ENCODE peak calls at places on chromosomes 11 and 22, in ten cellular contexts. One of them, this sample, is unnamed.

GRCh38 chr22:44261861-44262595 is 50.7 kb downstream of the SHISAL1 start:
- DNase-seq in ovary: peak; percentile 22
- DNase-seq in adrenal gland: no peak
- DNase-seq in A549: no peak
- DNase-seq in right lobe of liver: peak; percentile 35
- DNase-seq in body of pancreas: no peak
- DNase-seq in gastrocnemius medialis: no peak
- DNase-seq in HepG2: no peak
- DNase-seq in tibial nerve: no peak
- DNase-seq in Peyer's patch: peak; percentile 32
- DNase-seq in this sample: no peak

GRCh38 chr11:35617687-35618496 is at the start of gene FJX1:
- DNase-seq in body of pancreas: peak; percentile 48
- DNase-seq in adrenal gland: peak; percentile 71
- DNase-seq in HepG2: peak; percentile 17
- DNase-seq in right lobe of liver: peak; percentile 49
- DNase-seq in tibial nerve: peak; percentile 32
- DNase-seq in A549: peak; percentile 83
- DNase-seq in Peyer's patch: peak; percentile 48
- DNase-seq in ovary: peak; percentile 78
- DNase-seq in gastrocnemius medialis: peak; percentile 4
- DNase-seq in this sample: peak; percentile 39

GRCh38 chr11:34481307-34481706 is 32.3 kb downstream of the ELF5 start:
- DNase-seq in gastrocnemius medialis: no peak
- DNase-seq in tibial nerve: no peak
- DNase-seq in HepG2: no peak
- DNase-seq in adrenal gland: no peak
- DNase-seq in body of pancreas: no peak
- DNase-seq in A549: no peak
- DNase-seq in ovary: no peak
- DNase-seq in right lobe of liver: no peak
- DNase-seq in Peyer's patch: no peak
- DNase-seq in this sample: no peak

GRCh38 chr11:32225491-32226285 is 134.8 kb downstream of the RCN1 start:
- DNase-seq in body of pancreas: no peak
- DNase-seq in gastrocnemius medialis: no peak
- DNase-seq in HepG2: no peak
- DNase-seq in tibial nerve: no peak
- DNase-seq in right lobe of liver: no peak
- DNase-seq in adrenal gland: no peak
- DNase-seq in ovary: no peak
- DNase-seq in Peyer's patch: no peak
- DNase-seq in A549: no peak
- DNase-seq in this sample: no peak

GRCh38 chr11:130096823-130097222 is 27.1 kb downstream of the APLP2 start:
- DNase-seq in ovary: no peak
- DNase-seq in gastrocnemius medialis: no peak
- DNase-seq in adrenal gland: no peak
- DNase-seq in A549: no peak
- DNase-seq in body of pancreas: no peak
- DNase-seq in tibial nerve: no peak
- DNase-seq in Peyer's patch: no peak
- DNase-seq in right lobe of liver: no peak
- DNase-seq in HepG2: no peak
- DNase-seq in this sample: no peak

GRCh38 chr22:45805413-45805812 is 133.8 kb downstream of the ATXN10 start:
- DNase-seq in right lobe of liver: no peak
- DNase-seq in body of pancreas: no peak
- DNase-seq in Peyer's patch: no peak
- DNase-seq in A549: no peak
- DNase-seq in tibial nerve: no peak
- DNase-seq in ovary: no peak
- DNase-seq in HepG2: no peak
- DNase-seq in gastrocnemius medialis: no peak
- DNase-seq in adrenal gland: no peak
- DNase-seq in this sample: no peak

GRCh38 chr11:2209370-2209801 is 37.8 kb upstream of the TH start:
- DNase-seq in adrenal gland: peak; percentile 36
- DNase-seq in ovary: no peak
- DNase-seq in Peyer's patch: peak; percentile 37
- DNase-seq in HepG2: no peak
- DNase-seq in A549: no peak
- DNase-seq in tibial nerve: no peak
- DNase-seq in gastrocnemius medialis: no peak
- DNase-seq in right lobe of liver: peak; percentile 42
- DNase-seq in body of pancreas: peak; percentile 2
- DNase-seq in this sample: no peak

GRCh38 chr11:63226488-63227114 is 16.8 kb downstream of the SLC22A25 start:
- DNase-seq in body of pancreas: no peak
- DNase-seq in Peyer's patch: no peak
- DNase-seq in gastrocnemius medialis: no peak
- DNase-seq in right lobe of liver: no peak
- DNase-seq in ovary: no peak
- DNase-seq in tibial nerve: no peak
- DNase-seq in adrenal gland: no peak
- DNase-seq in HepG2: peak; percentile 70
- DNase-seq in A549: no peak
- DNase-seq in this sample: no peak

DNA sequence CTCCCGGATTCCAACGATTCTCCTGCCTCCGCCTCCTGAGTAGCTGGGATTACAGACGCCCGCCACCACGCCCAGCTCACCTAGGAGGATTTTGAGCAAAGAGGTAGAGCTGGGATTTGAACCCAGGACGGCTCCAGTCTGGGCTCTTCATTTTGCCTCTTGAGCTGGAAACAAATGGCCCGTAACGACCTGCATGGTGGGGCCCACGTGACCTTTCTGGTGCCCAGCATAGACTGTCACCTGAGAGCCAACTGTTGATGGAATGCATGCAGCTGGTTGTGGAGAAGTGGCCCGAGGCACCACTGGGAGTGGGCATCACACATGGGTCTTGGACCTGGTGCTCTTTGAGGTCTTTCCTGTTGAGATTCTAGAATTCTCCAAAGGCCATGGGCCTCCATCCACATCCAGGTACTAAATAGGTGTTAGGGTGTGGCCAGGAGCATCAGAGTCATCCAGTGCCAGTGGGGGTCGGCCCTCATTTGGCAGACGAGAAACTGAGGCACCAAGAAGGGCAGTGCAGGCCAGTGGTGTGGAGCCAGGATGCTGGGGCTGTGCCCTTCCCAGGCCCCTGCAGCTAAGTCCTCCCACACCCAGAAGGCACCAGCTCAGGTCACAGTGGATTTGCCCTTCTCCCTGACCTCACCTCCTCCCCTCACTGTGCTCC is 3.9 kb downstream of the ATF4 start:
- DNase-seq in body of pancreas: no peak
- DNase-seq in ovary: peak; percentile 26
- DNase-seq in HepG2: no peak
- DNase-seq in A549: no peak
- DNase-seq in adrenal gland: no peak
- DNase-seq in tibial nerve: no peak
- DNase-seq in right lobe of liver: no peak
- DNase-seq in Peyer's patch: no peak
- DNase-seq in gastrocnemius medialis: no peak
- DNase-seq in this sample: no peak
- TF ChIP-seq POLR2A in body of pancreas: no peak
- TF ChIP-seq POLR2A in ovary: no peak
- TF ChIP-seq POLR2A in HepG2: peak; percentile 44
- TF ChIP-seq POLR2A in A549: no peak
- TF ChIP-seq POLR2A in adrenal gland: no peak
- TF ChIP-seq POLR2A in tibial nerve: no peak
- TF ChIP-seq POLR2A in right lobe of liver: no peak
- TF ChIP-seq POLR2A in Peyer's patch: no peak
- TF ChIP-seq POLR2A in gastrocnemius medialis: no peak
- TF ChIP-seq POLR2A in this sample: no peak

DNA sequence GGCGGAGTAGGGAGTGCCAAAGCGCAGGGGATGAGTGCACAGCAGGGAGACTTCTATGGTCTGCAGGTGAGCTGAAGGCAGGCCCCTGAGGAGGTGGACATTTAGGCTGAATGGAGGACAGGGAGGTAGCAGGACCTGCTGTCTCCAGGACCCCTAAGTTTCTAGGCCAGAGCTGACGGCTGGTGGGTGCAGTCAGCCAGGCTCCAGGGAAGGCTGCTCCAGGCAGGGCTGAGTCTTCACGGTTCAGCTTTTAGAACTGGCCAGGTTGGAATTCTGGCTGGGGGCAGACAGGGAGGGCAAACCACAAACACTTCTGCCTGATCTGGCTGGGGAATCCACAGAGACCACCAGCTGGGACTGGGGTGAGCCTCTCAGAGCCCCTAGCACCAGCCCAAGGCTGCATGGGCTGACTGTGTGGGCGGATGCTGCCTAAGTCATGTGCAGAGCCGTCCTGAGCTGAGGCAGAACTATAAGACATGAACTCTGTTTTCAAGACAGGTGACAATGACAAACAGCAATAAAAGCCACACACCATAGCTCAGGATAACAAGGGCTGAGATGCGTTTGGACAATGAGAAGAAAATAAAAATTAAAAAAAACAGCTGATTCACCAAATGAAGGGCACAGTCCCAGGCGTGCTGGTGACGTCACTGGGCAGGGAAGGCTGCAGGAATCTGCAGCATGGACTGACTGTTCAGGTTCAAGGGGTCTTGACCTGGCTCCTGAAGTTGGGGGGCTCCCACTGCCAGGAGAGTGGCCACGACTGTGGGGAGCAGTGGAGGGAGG is 10.4 kb upstream of the MALAT1 start:
- DNase-seq in ovary: peak; percentile 71
- DNase-seq in right lobe of liver: no peak
- DNase-seq in Peyer's patch: peak; percentile 77
- DNase-seq in HepG2: no peak
- DNase-seq in tibial nerve: peak; percentile 58
- DNase-seq in body of pancreas: peak; percentile 38
- DNase-seq in gastrocnemius medialis: no peak
- DNase-seq in adrenal gland: peak; percentile 93
- DNase-seq in A549: peak; percentile 66
- DNase-seq in this sample: no peak
- TF ChIP-seq POLR2A in ovary: no peak
- TF ChIP-seq POLR2A in right lobe of liver: no peak
- TF ChIP-seq POLR2A in Peyer's patch: no peak
- TF ChIP-seq POLR2A in HepG2: no peak
- TF ChIP-seq POLR2A in tibial nerve: no peak
- TF ChIP-seq POLR2A in body of pancreas: no peak
- TF ChIP-seq POLR2A in gastrocnemius medialis: no peak
- TF ChIP-seq POLR2A in adrenal gland: no peak
- TF ChIP-seq POLR2A in A549: no peak
- TF ChIP-seq POLR2A in this sample: no peak

GRCh38 chr22:50475652-50476002 is 792 bp upstream of the SBF1 start:
- DNase-seq in right lobe of liver: no peak
- DNase-seq in ovary: no peak
- DNase-seq in Peyer's patch: no peak
- DNase-seq in adrenal gland: no peak
- DNase-seq in gastrocnemius medialis: no peak
- DNase-seq in tibial nerve: no peak
- DNase-seq in body of pancreas: no peak
- DNase-seq in HepG2: no peak
- DNase-seq in A549: no peak
- DNase-seq in this sample: no peak

GRCh38 chr22:50476819-50477344 is 2.0 kb upstream of the SBF1 start:
- DNase-seq in A549: no peak
- DNase-seq in body of pancreas: no peak
- DNase-seq in ovary: no peak
- DNase-seq in gastrocnemius medialis: no peak
- DNase-seq in adrenal gland: no peak
- DNase-seq in tibial nerve: no peak
- DNase-seq in Peyer's patch: no peak
- DNase-seq in HepG2: no peak
- DNase-seq in right lobe of liver: no peak
- DNase-seq in this sample: no peak

GRCh38 chr22:50473855-50474671 is 772 bp downstream of the SBF1 start:
- DNase-seq in adrenal gland: peak; percentile 82
- DNase-seq in Peyer's patch: no peak
- DNase-seq in HepG2: no peak
- DNase-seq in tibial nerve: no peak
- DNase-seq in right lobe of liver: no peak
- DNase-seq in A549: no peak
- DNase-seq in gastrocnemius medialis: no peak
- DNase-seq in body of pancreas: peak; percentile 66
- DNase-seq in ovary: peak; percentile 57
- DNase-seq in this sample: no peak

GRCh38 chr22:50473088-50473487 is 1.7 kb downstream of the SBF1 start:
- DNase-seq in A549: peak; percentile 41
- DNase-seq in right lobe of liver: no peak
- DNase-seq in tibial nerve: no peak
- DNase-seq in Peyer's patch: peak; percentile 69
- DNase-seq in HepG2: peak; percentile 35
- DNase-seq in ovary: no peak
- DNase-seq in body of pancreas: peak; percentile 42
- DNase-seq in gastrocnemius medialis: no peak
- DNase-seq in adrenal gland: no peak
- DNase-seq in this sample: no peak

DNA sequence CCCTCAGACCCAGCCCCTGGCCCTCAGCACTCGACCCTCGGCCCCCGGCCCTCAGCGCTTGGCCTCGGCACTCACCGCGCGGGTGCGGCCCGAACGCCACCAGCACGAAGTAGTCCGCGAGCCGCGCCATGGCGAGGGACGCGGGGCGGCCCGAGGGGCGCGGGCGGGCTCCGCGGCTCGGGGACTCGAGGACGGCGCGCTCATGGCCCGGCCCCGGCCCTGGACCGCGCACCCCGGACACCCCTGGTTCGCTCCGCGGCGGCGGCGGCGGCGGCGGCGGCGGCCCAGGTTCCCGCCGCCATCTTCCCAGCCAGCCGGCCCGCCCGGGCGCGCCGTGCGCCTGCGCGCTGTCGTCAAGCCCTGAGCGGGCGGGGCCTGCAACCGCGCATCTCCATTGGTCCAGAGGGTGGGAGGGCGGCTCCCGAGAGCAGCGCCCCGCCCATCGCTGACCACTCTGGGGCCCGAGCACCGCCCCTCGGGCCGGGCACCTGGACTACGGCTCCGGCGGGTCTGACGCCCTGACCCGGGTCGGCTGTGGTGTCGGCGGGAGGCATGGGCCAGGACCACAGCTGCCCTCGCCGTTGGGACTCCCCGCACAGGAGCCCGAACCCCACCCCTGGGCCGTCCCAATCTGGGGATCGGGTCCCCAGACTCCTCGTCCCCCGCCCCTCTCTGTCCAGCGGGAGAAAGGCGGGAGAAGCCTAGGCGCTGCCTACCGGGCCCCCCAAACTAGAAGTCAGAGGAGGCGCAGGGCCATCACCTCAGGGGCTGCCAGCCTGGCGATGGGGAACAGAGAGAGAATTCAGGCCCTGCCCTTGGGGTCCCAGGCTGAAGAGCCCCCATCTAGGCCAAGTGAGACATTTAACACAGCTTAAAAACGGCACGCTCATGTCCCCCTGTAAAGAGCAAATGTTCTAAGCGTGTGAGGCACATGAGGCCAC is at the start of gene SBF1:
- DNase-seq in Peyer's patch: peak; percentile 96
- DNase-seq in body of pancreas: peak; percentile 96
- DNase-seq in A549: peak; percentile 82
- DNase-seq in ovary: peak; percentile 94
- DNase-seq in tibial nerve: peak; percentile 83
- DNase-seq in gastrocnemius medialis: peak; percentile 85
- DNase-seq in right lobe of liver: peak; percentile 96
- DNase-seq in adrenal gland: peak; percentile 95
- DNase-seq in HepG2: peak; percentile 79
- DNase-seq in this sample: peak; percentile 88
- TF ChIP-seq POLR2A in Peyer's patch: peak; percentile 47
- TF ChIP-seq POLR2A in body of pancreas: peak; percentile 61
- TF ChIP-seq POLR2A in A549: peak; percentile 69
- TF ChIP-seq POLR2A in ovary: peak; percentile 68
- TF ChIP-seq POLR2A in tibial nerve: peak; percentile 79
- TF ChIP-seq POLR2A in gastrocnemius medialis: peak; percentile 96
- TF ChIP-seq POLR2A in right lobe of liver: peak; percentile 77
- TF ChIP-seq POLR2A in adrenal gland: peak; percentile 79
- TF ChIP-seq POLR2A in HepG2: peak; percentile 48
- TF ChIP-seq POLR2A in this sample: no peak

GRCh38 chr11:48093795-48094642 is 113.7 kb downstream of the PTPRJ start:
- DNase-seq in body of pancreas: peak; percentile 72
- DNase-seq in Peyer's patch: peak; percentile 77
- DNase-seq in HepG2: peak; percentile 77
- DNase-seq in tibial nerve: no peak
- DNase-seq in right lobe of liver: peak; percentile 84
- DNase-seq in ovary: no peak
- DNase-seq in adrenal gland: peak; percentile 45
- DNase-seq in A549: no peak
- DNase-seq in gastrocnemius medialis: peak; percentile 31
- DNase-seq in this sample: no peak
- TF ChIP-seq POLR2A in body of pancreas: peak; percentile 8
- TF ChIP-seq POLR2A in Peyer's patch: no peak
- TF ChIP-seq POLR2A in HepG2: no peak
- TF ChIP-seq POLR2A in tibial nerve: no peak
- TF ChIP-seq POLR2A in right lobe of liver: no peak
- TF ChIP-seq POLR2A in ovary: no peak
- TF ChIP-seq POLR2A in adrenal gland: no peak
- TF ChIP-seq POLR2A in A549: no peak
- TF ChIP-seq POLR2A in gastrocnemius medialis: no peak
- TF ChIP-seq POLR2A in this sample: no peak

This sample was measured in breast epithelium.